ENCODE peak calls at places on chromosomes 11 and 22, in six cellular contexts. C is cardiac muscle cell; X is spleen; H is SJSA1; J is effector memory CD4-positive, alpha-beta T cell; F is endothelial cell of umbilical vein. B is an unnamed sample.

GRCh38 chr11:31790649-31791048 is 20.5 kb downstream of the PAX6 start:
- DNase-seq in C (no peak), X (no peak), H (no peak), J (no peak), F (no peak), B (no peak)

GRCh38 chr22:32591620-32592019 is 117.0 kb downstream of the FBXO7 start:
- DNase-seq in C (peak), X (no peak), H (peak), J (no peak), F (no peak), B (no peak)

GRCh38 chr11:30617762-30618161 is 31.6 kb upstream of the MPPED2 start:
- DNase-seq in C (no peak), X (no peak), H (no peak), J (no peak), F (no peak), B (no peak)

GRCh38 chr22:30424471-30425326 is 869 bp upstream of the MTFP1 start:
- DNase-seq in C (no peak), X (no peak), H (no peak), J (no peak), F (no peak), B (no peak)

GRCh38 chr11:29333993-29334780 is 682.6 kb downstream of the KCNA4 start:
- DNase-seq in C (peak), X (no peak), H (peak), J (no peak), F (peak), B (no peak)

GRCh38 chr11:134616048-134616447 is 204.0 kb upstream of the B3GAT1 start:
- DNase-seq in C (no peak), X (no peak), H (no peak), J (no peak), F (no peak), B (no peak)

GRCh38 chr22:47163481-47163875 is 401.0 kb downstream of the TBC1D22A start:
- DNase-seq in C (no peak), X (peak), H (no peak), J (no peak), F (no peak), B (no peak)

GRCh38 chr22:49976439-49977175 is 16.0 kb downstream of the PIM3 start:
- DNase-seq in C (no peak), X (no peak), H (no peak), J (no peak), F (no peak), B (no peak)

GRCh38 chr22:20587206-20587958 is 80.0 kb downstream of the MED15 start:
- DNase-seq in C (no peak), X (peak), H (no peak), J (no peak), F (no peak), B (no peak)

GRCh38 chr22:29083576-29084566 is 11.0 kb downstream of the KREMEN1 start:
- DNase-seq in C (peak), X (peak), H (no peak), J (no peak), F (no peak), B (no peak)

GRCh38 chr11:27018902-27019544 is 21.6 kb upstream of the BBOX1 start:
- DNase-seq in C (no peak), X (no peak), H (no peak), J (no peak), F (no peak), B (no peak)

GRCh38 chr11:3123761-3124733 is 41.1 kb downstream of the OSBPL5 start:
- DNase-seq in C (peak), X (peak), H (peak), J (no peak), F (peak), B (no peak)

GRCh38 chr11:3665336-3666022 is 5.7 kb downstream of the CHRNA10 start:
- DNase-seq in C (no peak), X (no peak), H (no peak), J (no peak), F (no peak), B (no peak)

GRCh38 chr11:9831122-9831521 is 167.2 kb downstream of the SWAP70 start:
- DNase-seq in C (no peak), X (no peak), H (no peak), J (no peak), F (no peak), B (no peak)

GRCh38 chr11:121099364-121099763 is 1.7 kb upstream of the TECTA start:
- DNase-seq in C (no peak), X (no peak), H (no peak), J (no peak), F (no peak), B (no peak)

GRCh38 chr22:47564651-47565050 is 802.2 kb downstream of the TBC1D22A start:
- DNase-seq in C (no peak), X (no peak), H (no peak), J (no peak), F (no peak), B (no peak)

GRCh38 chr11:91194551-91194950 is 971.7 kb upstream of the CHORDC1 start:
- DNase-seq in C (no peak), X (no peak), H (no peak), J (no peak), F (peak), B (no peak)

GRCh38 chr11:120108154-120108784 is 29.6 kb downstream of the TRIM29 start:
- DNase-seq in C (peak), X (peak), H (peak), J (no peak), F (peak), B (peak)

GRCh38 chr11:117187799-117188481 is 9.4 kb downstream of the SIDT2 start:
- DNase-seq in C (no peak), X (no peak), H (no peak), J (no peak), F (no peak), B (no peak)

GRCh38 chr11:117187007-117187406 is 8.5 kb downstream of the SIDT2 start:
- DNase-seq in C (no peak), X (no peak), H (no peak), J (no peak), F (no peak), B (no peak)

GRCh38 chr11:117186431-117186761 is 7.9 kb downstream of the SIDT2 start:
- DNase-seq in C (no peak), X (peak), H (no peak), J (no peak), F (no peak), B (no peak)

GRCh38 chr11:117188620-117189081 is 10.1 kb downstream of the SIDT2 start:
- DNase-seq in C (no peak), X (peak), H (no peak), J (no peak), F (no peak), B (no peak)

GRCh38 chr11:117187428-117187798 is 8.9 kb downstream of the SIDT2 start:
- DNase-seq in C (no peak), X (peak), H (no peak), J (no peak), F (no peak), B (no peak)
- H3K27ac ChIP-seq in C (no peak), X (peak), H (no peak), J (no peak), F (no peak), B (no peak)

GRCh38 chr22:40335358-40335757 is 10.9 kb upstream of the ADSL start:
- DNase-seq in C (no peak), X (no peak), H (no peak), J (no peak), F (no peak), B (no peak)
- H3K27ac ChIP-seq in C (no peak), X (peak), H (no peak), J (peak), F (no peak), B (no peak)

GRCh38 chr22:26643368-26644100 is 13.9 kb upstream of the MIAT start:
- DNase-seq in C (no peak), X (no peak), H (no peak), J (no peak), F (no peak), B (no peak)

GRCh38 chr22:26648011-26648497 is 9.3 kb upstream of the MIAT start:
- DNase-seq in C (no peak), X (peak), H (no peak), J (peak), F (no peak), B (no peak)

GRCh38 chr22:26646158-26646557 is 11.2 kb upstream of the MIAT start:
- DNase-seq in C (peak), X (no peak), H (no peak), J (no peak), F (no peak), B (no peak)

DNA sequence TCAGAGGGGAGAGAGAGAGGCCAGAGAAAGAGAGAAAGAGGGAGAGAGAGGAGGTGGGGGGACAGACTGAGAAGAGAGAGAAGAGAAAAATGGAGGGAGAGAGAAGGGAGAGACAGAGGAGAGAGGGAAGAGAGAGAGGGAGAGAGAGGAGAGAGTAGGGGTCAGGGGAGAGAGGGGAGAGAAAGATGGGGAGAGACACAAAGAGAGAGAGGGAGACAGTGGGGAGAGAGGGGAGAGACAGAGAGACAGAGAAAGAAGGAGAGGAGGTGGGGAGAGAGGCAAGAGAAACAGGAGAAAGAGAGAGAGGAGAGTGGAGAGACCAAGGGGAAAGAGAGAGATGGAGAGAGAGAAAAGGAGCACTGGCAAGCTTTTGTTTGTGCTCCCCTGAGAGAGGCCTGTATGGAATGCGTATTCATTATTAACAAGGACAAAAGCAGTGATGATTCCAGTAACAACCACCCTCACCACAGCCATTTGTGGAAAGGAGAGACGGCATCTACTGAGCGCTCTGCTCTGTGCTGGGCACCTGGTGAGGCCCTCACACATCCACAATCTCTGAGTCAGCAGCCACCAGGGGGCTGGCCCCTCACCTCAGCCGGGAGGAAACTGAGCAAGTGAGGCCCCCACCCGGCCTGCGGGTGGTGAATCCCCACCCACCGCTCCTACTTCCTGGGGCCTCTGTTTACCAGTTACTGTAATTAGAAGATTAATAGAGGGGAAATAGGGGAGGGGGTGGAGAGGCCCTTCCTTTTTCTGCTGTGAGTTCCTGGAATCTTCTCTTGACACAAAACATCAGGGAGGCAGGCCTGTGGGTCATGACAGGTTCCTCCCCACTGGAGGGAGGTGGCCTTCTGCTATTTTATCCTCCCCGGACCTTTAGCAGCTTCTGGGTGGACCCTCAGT is 14.7 kb upstream of the MIAT start:
- DNase-seq in C (peak), X (peak), H (no peak), J (peak), F (no peak), B (no peak)
- H3K27ac ChIP-seq in C (no peak), X (peak), H (no peak), J (peak), F (no peak), B (peak)

DNA sequence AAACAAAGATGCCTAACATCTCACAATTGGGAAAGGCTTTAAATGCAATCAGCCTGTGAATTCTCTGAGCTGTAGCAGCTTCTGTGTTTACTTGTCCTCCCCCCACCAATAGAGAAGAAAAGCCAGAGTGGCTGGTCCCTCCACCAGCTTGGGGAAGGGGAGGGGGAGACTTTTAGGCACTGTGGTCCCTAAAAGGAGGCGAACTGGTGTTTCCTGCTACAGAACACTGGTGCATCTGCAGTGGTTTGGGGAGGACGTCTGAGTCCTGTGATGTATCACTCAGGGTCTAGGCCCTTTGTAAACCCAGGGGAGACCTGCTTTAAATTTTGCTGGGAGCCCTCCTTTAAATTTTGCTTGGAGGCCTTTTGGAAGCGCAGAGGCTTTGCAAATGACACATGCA is 16.9 kb downstream of the TNRC6B start:
- DNase-seq in C (no peak), X (no peak), H (no peak), J (no peak), F (no peak), B (no peak)
- H3K27ac ChIP-seq in C (no peak), X (peak), H (no peak), J (no peak), F (no peak), B (no peak)

DNA sequence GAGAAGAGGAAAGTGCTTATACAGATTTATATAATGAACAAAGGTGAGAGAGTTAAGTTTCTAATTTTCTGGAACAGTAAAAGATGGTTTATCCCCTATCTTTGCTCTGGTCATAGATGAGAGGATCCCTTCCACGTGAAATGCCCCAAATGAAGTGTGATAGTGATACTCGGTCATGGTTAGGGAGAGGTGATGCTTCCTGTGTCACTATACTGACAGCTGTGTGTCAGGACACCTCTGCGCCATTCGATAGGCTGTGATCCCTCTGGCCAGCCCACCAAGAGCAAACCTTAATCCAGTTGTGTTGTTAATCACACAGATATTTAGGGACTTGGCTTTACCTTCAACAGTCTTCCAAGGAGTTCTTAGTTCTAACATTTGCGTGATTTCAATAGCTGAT is 57.7 kb downstream of the NCAM1 start:
- DNase-seq in C (no peak), X (no peak), H (no peak), J (no peak), F (no peak), B (no peak)
- H3K27ac ChIP-seq in C (no peak), X (no peak), H (no peak), J (no peak), F (no peak), B (no peak)

DNA sequence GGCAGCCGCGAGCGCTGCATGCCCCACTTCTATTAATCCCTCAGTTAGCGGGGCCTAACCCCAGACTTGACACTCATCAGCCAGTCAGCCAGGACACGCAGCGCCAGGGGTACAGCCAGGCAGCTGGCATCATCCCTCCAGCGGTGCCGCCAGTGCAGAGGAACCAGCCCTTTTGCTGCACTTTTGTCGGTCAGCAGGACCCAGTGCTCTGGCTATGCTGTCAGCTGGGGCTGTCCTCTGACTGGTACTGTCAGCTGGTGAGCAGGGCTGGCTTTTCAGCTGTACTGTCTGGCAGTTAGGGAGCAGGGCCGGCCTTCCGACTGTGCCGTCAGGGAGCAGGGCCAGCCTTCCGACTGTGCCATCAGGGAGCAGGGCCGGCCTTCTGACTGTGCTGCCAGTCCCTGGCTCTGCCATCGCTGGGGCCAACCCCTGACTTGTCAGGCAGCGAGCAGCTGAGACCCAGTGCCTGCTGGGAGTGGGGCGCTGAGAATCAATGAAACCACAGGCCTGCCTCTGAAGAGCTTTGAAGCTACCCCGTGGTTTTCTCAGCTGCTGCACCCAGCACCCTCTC is 115.4 kb downstream of the KIAA1671 start:
- DNase-seq in C (no peak), X (peak), H (no peak), J (peak), F (no peak), B (peak)
- H3K27ac ChIP-seq in C (peak), X (peak), H (no peak), J (peak), F (no peak), B (peak)

GRCh38 chr22:48641906-48642475 is 1185.7 kb downstream of the BRD1 start:
- DNase-seq in C (no peak), X (no peak), H (no peak), J (no peak), F (no peak), B (no peak)

GRCh38 chr22:48642550-48642949 is 1185.1 kb downstream of the BRD1 start:
- DNase-seq in C (no peak), X (no peak), H (no peak), J (no peak), F (no peak), B (no peak)

GRCh38 chr22:48639021-48639795 is 1188.5 kb downstream of the BRD1 start:
- DNase-seq in C (no peak), X (no peak), H (no peak), J (no peak), F (no peak), B (no peak)

GRCh38 chr22:48640890-48641771 is 1186.5 kb downstream of the BRD1 start:
- DNase-seq in C (no peak), X (no peak), H (no peak), J (no peak), F (no peak), B (no peak)

GRCh38 chr22:48639896-48640732 is 1187.6 kb downstream of the BRD1 start:
- DNase-seq in C (no peak), X (no peak), H (no peak), J (no peak), F (no peak), B (no peak)
- H3K27ac ChIP-seq in C (no peak), X (no peak), H (no peak), J (no peak), F (no peak), B (no peak)